ENCODE peak calls at places on chromosomes 1 and 21, in six cellular contexts. K is GM20000, L is lower leg skin, A is tibial nerve, V is astrocyte of the spinal cord, Q is AG10803. S is an unnamed sample.

GRCh38 chr1:232428781-232429530 is 201.0 kb downstream of the SIPA1L2 start:
- DNase-seq in K (no peak), L (no peak), A (no peak), V (peak; percentile 57), Q (peak; percentile 40), S (no peak)

GRCh38 chr1:19860418-19860817 is 21.8 kb upstream of the OTUD3 start:
- DNase-seq in K (no peak), L (no peak), A (no peak), V (no peak), Q (no peak), S (no peak)

GRCh38 chr1:233389169-233389568 is 61.6 kb downstream of the MAP3K21 start:
- DNase-seq in K (no peak), L (no peak), A (no peak), V (no peak), Q (no peak), S (no peak)

GRCh38 chr1:20658166-20658915 is 2.8 kb downstream of the DDOST start:
- DNase-seq in K (no peak), L (no peak), A (no peak), V (no peak), Q (no peak), S (no peak)

GRCh38 chr1:44676484-44677200 is 2.1 kb downstream of the ARMH1 start:
- DNase-seq in K (no peak), L (no peak), A (no peak), V (peak; percentile 32), Q (peak; percentile 71), S (no peak)

GRCh38 chr1:114627107-114627506 is 42.7 kb downstream of the DENND2C start:
- DNase-seq in K (no peak), L (no peak), A (no peak), V (no peak), Q (no peak), S (no peak)

GRCh38 chr1:226643701-226644540 is 95.2 kb downstream of the ITPKB start:
- DNase-seq in K (peak; percentile 75), L (peak; percentile 84), A (no peak), V (no peak), Q (no peak), S (no peak)

GRCh38 chr1:5488448-5488847 is 503.8 kb downstream of the NPHP4 start:
- DNase-seq in K (no peak), L (no peak), A (no peak), V (no peak), Q (no peak), S (no peak)

GRCh38 chr1:180235502-180236239 is 5.6 kb downstream of the LHX4 start:
- DNase-seq in K (no peak), L (no peak), A (no peak), V (no peak), Q (no peak), S (no peak)

GRCh38 chr1:230288641-230289349 is 137.3 kb downstream of the PGBD5 start:
- DNase-seq in K (no peak), L (no peak), A (no peak), V (no peak), Q (no peak), S (no peak)

GRCh38 chr1:183038913-183039312 is 15.7 kb downstream of the LAMC1 start:
- DNase-seq in K (no peak), L (no peak), A (no peak), V (no peak), Q (no peak), S (no peak)

GRCh38 chr21:17454315-17455027 is 58.4 kb upstream of the CXADR start:
- DNase-seq in K (peak; percentile 20), L (peak; percentile 91), A (peak; percentile 83), V (peak; percentile 87), Q (peak; percentile 86), S (peak; percentile 88)

GRCh38 chr1:42186172-42186571 is 21.6 kb upstream of the GUCA2A start:
- DNase-seq in K (no peak), L (no peak), A (no peak), V (peak; percentile 49), Q (peak; percentile 73), S (peak; percentile 53)

GRCh38 chr1:63821650-63822049 is 47.8 kb downstream of the ROR1 start:
- DNase-seq in K (no peak), L (no peak), A (no peak), V (peak; percentile 55), Q (peak; percentile 59), S (peak; percentile 53)

GRCh38 chr1:5743435-5744095 is 248.7 kb downstream of the NPHP4 start:
- DNase-seq in K (no peak), L (no peak), A (no peak), V (no peak), Q (no peak), S (no peak)

GRCh38 chr21:16870116-16870515 is 642.7 kb upstream of the CXADR start:
- DNase-seq in K (no peak), L (no peak), A (no peak), V (no peak), Q (peak; percentile 49), S (no peak)

GRCh38 chr1:44649788-44650158 is 24.5 kb downstream of the TMEM53 start:
- DNase-seq in K (no peak), L (no peak), A (no peak), V (no peak), Q (no peak), S (no peak)

GRCh38 chr1:58031416-58031815 is 515.1 kb downstream of the OMA1 start:
- DNase-seq in K (no peak), L (no peak), A (no peak), V (no peak), Q (no peak), S (no peak)

GRCh38 chr1:58033311-58033710 is 513.2 kb downstream of the OMA1 start:
- DNase-seq in K (no peak), L (no peak), A (no peak), V (no peak), Q (no peak), S (no peak)

GRCh38 chr1:58032621-58033073 is 513.9 kb downstream of the OMA1 start:
- DNase-seq in K (no peak), L (no peak), A (no peak), V (no peak), Q (no peak), S (no peak)

GRCh38 chr1:58035523-58035922 is 511.0 kb downstream of the OMA1 start:
- DNase-seq in K (no peak), L (no peak), A (no peak), V (no peak), Q (peak; percentile 8), S (no peak)
- TF ChIP-seq CTCF in K (no peak), L (no peak), A (no peak), V (no peak), Q (peak; percentile 33), S (peak; percentile 9)

GRCh38 chr1:187819081-187819480 is 990.3 kb downstream of the PLA2G4A start:
- DNase-seq in K (no peak), L (no peak), A (no peak), V (peak; percentile 27), Q (no peak), S (no peak)

GRCh38 chr1:187816646-187817045 is 987.9 kb downstream of the PLA2G4A start:
- DNase-seq in K (no peak), L (no peak), A (no peak), V (no peak), Q (no peak), S (no peak)

DNA sequence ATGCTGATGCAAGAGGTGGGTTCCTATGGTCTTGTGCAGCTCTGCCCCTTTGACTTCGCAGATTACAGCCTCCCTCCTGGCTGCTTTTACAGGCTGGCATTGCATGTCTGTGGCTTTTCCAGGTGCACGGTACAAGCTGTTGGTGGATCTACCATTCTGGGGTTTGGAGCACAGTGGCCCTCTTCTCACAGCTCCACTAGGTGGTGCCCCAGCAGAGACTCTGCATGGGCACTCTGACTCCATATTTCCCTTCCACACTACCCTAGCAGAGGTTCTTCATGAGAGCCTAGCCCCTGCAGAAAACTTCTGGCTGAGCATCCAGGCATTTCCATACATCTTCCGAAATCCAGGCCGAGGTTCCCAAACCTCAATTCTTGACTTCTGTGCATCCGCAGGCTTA is 989.0 kb downstream of the PLA2G4A start:
- DNase-seq in K (no peak), L (no peak), A (no peak), V (no peak), Q (no peak), S (no peak)
- TF ChIP-seq CTCF in K (no peak), L (no peak), A (no peak), V (no peak), Q (no peak), S (peak; percentile 17)

DNA sequence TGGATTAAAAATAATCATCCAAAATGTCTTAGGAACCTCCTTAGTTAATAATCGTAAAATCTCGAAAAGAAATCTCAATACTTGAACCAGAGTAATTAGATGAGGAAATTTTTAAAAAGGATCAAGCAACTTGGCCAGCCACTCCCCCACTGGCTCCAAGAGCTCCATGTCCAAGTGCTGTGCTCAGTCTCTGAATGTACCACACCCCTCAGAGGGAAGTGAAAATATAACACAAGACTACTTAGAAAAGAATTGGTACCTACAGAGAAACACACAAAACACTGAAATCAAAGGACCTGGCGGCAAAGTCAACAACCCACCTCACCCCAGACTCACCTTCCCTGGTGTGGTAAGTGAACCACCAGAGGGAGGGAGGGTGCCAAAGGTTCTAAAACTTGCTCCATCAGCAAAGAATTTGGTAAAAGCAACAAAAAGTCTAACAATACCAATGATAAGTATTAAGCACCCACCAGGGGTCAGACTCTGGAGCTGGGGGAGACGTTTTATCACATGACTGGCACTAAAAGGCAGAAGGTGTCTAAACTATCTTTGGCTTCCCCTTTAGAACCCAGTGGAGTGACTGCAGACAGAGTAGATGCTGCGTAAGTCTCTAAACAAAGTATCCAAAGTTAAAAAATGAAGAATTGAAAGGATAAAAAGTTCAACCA is 14.0 kb downstream of the LBR start:
- DNase-seq in K (no peak), L (no peak), A (no peak), V (no peak), Q (no peak), S (no peak)
- TF ChIP-seq CTCF in K (no peak), L (no peak), A (no peak), V (no peak), Q (no peak), S (no peak)

GRCh38 chr1:24899581-24900485 is 30.2 kb downstream of the RUNX3 start:
- DNase-seq in K (no peak), L (peak; percentile 62), A (no peak), V (no peak), Q (no peak), S (no peak)

GRCh38 chr1:24898909-24899439 is 31.1 kb downstream of the RUNX3 start:
- DNase-seq in K (no peak), L (peak; percentile 68), A (no peak), V (no peak), Q (no peak), S (no peak)

GRCh38 chr1:24896596-24897262 is 33.3 kb downstream of the RUNX3 start:
- DNase-seq in K (no peak), L (peak; percentile 75), A (no peak), V (no peak), Q (no peak), S (no peak)

GRCh38 chr1:24897263-24898151 is 32.6 kb downstream of the RUNX3 start:
- DNase-seq in K (peak; percentile 9), L (peak; percentile 76), A (no peak), V (no peak), Q (no peak), S (no peak)

DNA sequence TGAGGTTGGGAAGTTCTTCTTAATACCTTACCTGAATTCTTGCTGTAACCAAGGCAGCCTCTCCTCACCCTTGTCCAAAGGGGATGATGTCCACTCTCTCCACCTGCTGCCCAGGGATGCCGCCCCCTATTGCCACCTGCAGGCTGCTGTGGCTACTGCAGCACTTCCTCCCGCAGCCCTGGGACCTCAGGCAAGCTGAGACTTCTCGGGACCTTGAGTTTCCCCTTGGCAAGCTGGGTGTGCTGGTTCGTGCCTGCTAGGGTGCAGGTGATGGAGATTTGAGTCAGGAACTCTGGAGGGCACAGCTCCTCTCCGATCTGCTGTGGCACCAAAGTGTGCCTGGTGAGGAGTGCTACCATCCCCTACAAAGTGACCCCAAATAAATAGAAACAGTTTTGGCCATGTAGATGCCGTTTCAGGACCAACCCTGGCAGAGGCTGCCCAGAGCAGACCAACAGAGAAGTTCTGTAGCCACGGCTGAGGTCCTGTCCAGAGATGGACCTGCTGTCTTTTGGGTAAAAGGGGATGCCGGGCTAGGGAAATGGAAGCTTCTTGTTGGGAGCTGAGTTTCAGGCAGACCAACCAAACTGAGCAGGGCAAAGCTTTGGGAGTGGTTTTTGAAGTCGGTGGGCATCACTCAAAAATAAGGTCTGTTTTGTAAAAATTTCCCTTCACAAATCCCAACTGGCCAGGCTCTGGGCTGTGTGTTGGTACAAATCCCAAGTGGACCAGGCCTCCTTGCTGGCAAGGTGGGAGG is 31.7 kb downstream of the RUNX3 start:
- DNase-seq in K (peak; percentile 83), L (peak; percentile 90), A (peak; percentile 32), V (peak; percentile 15), Q (peak; percentile 23), S (peak; percentile 32)
- TF ChIP-seq CTCF in K (peak; percentile 88), L (no peak), A (peak; percentile 55), V (peak; percentile 98), Q (peak; percentile 78), S (peak; percentile 91)